ENCODE peak calls at places on chromosomes 1 and 21, in four cellular contexts. S is H4; D is tibial artery; H is activated CD4-positive, alpha-beta T cell treated with anti-CD3 and anti-CD28 coated beads, Interleukin-2, amount 10 ng/mL, durations not matched to agents 7 days and 5 days. Z is an unnamed sample.

GRCh38 chr1:23558140-23558871 is 995 bp downstream of the ID3 start:
- DNase-seq in S (peak), D (peak), H (peak), Z (peak)

GRCh38 chr21:42366292-42367010 is at the start of gene TFF1:
- DNase-seq in S (no peak), D (no peak), H (no peak), Z (no peak)

GRCh38 chr1:8083739-8084484 is 57.8 kb upstream of the ERRFI1 start:
- DNase-seq in S (no peak), D (no peak), H (no peak), Z (no peak)

GRCh38 chr1:59057211-59057694 is 239.6 kb upstream of the FGGY start:
- DNase-seq in S (peak), D (peak), H (no peak), Z (peak)

GRCh38 chr21:33949516-33950424 is 34.2 kb upstream of the ATP5PO start:
- DNase-seq in S (no peak), D (no peak), H (peak), Z (no peak)

GRCh38 chr1:244341455-244342450 is 110.0 kb downstream of the ADSS2 start:
- DNase-seq in S (peak), D (no peak), H (peak), Z (no peak)

GRCh38 chr1:110672001-110672752 is 2.6 kb downstream of the KCNA3 start:
- DNase-seq in S (no peak), D (no peak), H (peak), Z (no peak)

GRCh38 chr1:167683641-167684502 is 37.9 kb upstream of the MPZL1 start:
- DNase-seq in S (no peak), D (no peak), H (no peak), Z (no peak)

GRCh38 chr21:32122082-32122481 is 156.8 kb downstream of the MIS18A start:
- DNase-seq in S (no peak), D (no peak), H (no peak), Z (no peak)

GRCh38 chr1:26553942-26554682 is 24.6 kb downstream of the RPS6KA1 start:
- DNase-seq in S (no peak), D (no peak), H (no peak), Z (no peak)

GRCh38 chr1:37476460-37477197 is 2.2 kb downstream of the ZC3H12A start:
- DNase-seq in S (peak), D (peak), H (no peak), Z (no peak)

GRCh38 chr1:15843826-15844572 is 3.5 kb upstream of the SPEN start:
- DNase-seq in S (no peak), D (no peak), H (no peak), Z (no peak)

GRCh38 chr1:189429610-189430009 is 1048.1 kb downstream of the BRINP3 start:
- DNase-seq in S (peak), D (no peak), H (no peak), Z (no peak)

GRCh38 chr1:96234299-96234698 is 487.3 kb upstream of the PTBP2 start:
- DNase-seq in S (peak), D (peak), H (no peak), Z (peak)

GRCh38 chr1:50422946-50423669 is at the start of gene DMRTA2:
- DNase-seq in S (peak), D (no peak), H (no peak), Z (no peak)

GRCh38 chr1:233615571-233615970 is 1.7 kb downstream of the KCNK1 start:
- DNase-seq in S (no peak), D (no peak), H (no peak), Z (no peak)

GRCh38 chr1:225881081-225882007 is 836 bp downstream of the TMEM63A start:
- DNase-seq in S (peak), D (peak), H (peak), Z (no peak)

GRCh38 chr1:215923129-215923824 is 356.2 kb downstream of the KCTD3 start:
- DNase-seq in S (peak), D (no peak), H (no peak), Z (no peak)

GRCh38 chr1:208298593-208299233 is 54.5 kb upstream of the PLXNA2 start:
- DNase-seq in S (no peak), D (peak), H (no peak), Z (no peak)